ENCODE peak calls at places on chromosomes 16 and 17, in five cellular contexts. W is HCEC 1CT, U is GM23248, N is left colon, E is kidney tubule cell. Y is an unnamed sample.

GRCh38 chr16:4624827-4625616 is 396 bp downstream of the MGRN1 start:
- DNase-seq in W (peak; percentile 37), U (peak; percentile 90), N (peak; percentile 82), E (peak; percentile 70), Y (peak; percentile 59)

GRCh38 chr17:73309727-73310555 is 1.9 kb downstream of the CDC42EP4 start:
- DNase-seq in W (peak; percentile 43), U (peak; percentile 58), N (peak; percentile 70), E (peak; percentile 23), Y (no peak)

GRCh38 chr17:4142107-4142900 is 526 bp downstream of the ZZEF1 start:
- DNase-seq in W (no peak), U (peak; percentile 78), N (peak; percentile 60), E (peak; percentile 35), Y (no peak)

GRCh38 chr17:35745246-35745645 is 7.8 kb downstream of the GAS2L2 start:
- DNase-seq in W (no peak), U (no peak), N (no peak), E (no peak), Y (no peak)

GRCh38 chr17:8288336-8289102 is at the start of gene RANGRF:
- DNase-seq in W (peak; percentile 74), U (peak; percentile 95), N (peak; percentile 96), E (peak; percentile 80), Y (peak; percentile 84)

GRCh38 chr17:13921841-13922776 is 147.2 kb upstream of the COX10 start:
- DNase-seq in W (no peak), U (no peak), N (no peak), E (no peak), Y (no peak)

GRCh38 chr17:66661411-66661843 is 173.5 kb upstream of the CACNG5 start:
- DNase-seq in W (peak; percentile 51), U (peak; percentile 37), N (no peak), E (peak; percentile 96), Y (peak; percentile 18)

GRCh38 chr16:27777527-27777926 is 227.6 kb downstream of the KATNIP start:
- DNase-seq in W (no peak), U (no peak), N (no peak), E (no peak), Y (no peak)

GRCh38 chr17:12256380-12256995 is 235.8 kb downstream of the MAP2K4 start:
- DNase-seq in W (peak; percentile 47), U (peak; percentile 64), N (peak; percentile 35), E (peak; percentile 61), Y (peak; percentile 45)

GRCh38 chr16:19601083-19601976 is 45.8 kb downstream of the VPS35L start:
- DNase-seq in W (peak; percentile 13), U (peak; percentile 64), N (peak; percentile 22), E (peak; percentile 35), Y (peak; percentile 36)

GRCh38 chr17:47935961-47936360 is 5.4 kb upstream of the PNPO start:
- DNase-seq in W (peak; percentile 66), U (peak; percentile 59), N (no peak), E (peak; percentile 83), Y (peak; percentile 22)

GRCh38 chr16:50464325-50465290 is 83.6 kb upstream of the NKD1 start:
- DNase-seq in W (no peak), U (no peak), N (no peak), E (no peak), Y (no peak)

GRCh38 chr17:74192950-74193781 is 10.3 kb upstream of the RPL38 start:
- DNase-seq in W (peak; percentile 90), U (no peak), N (peak; percentile 37), E (peak; percentile 67), Y (no peak)

GRCh38 chr16:54957403-54957802 is 26.7 kb downstream of the IRX5 start:
- DNase-seq in W (no peak), U (peak; percentile 35), N (peak; percentile 43), E (peak; percentile 32), Y (no peak)

GRCh38 chr17:47325176-47325575 is 1.4 kb downstream of the EFCAB13 start:
- DNase-seq in W (no peak), U (no peak), N (no peak), E (no peak), Y (no peak)

GRCh38 chr17:47959825-47960655 is 2.4 kb upstream of the PRR15L start:
- DNase-seq in W (no peak), U (no peak), N (peak; percentile 80), E (no peak), Y (no peak)

GRCh38 chr17:35372846-35373531 is 432 bp downstream of the SLFN11 start:
- DNase-seq in W (peak; percentile 9), U (peak; percentile 52), N (peak; percentile 51), E (no peak), Y (no peak)

GRCh38 chr17:51015145-51015558 is 105.5 kb downstream of the SPAG9 start:
- DNase-seq in W (no peak), U (peak; percentile 38), N (no peak), E (no peak), Y (peak; percentile 90)

GRCh38 chr17:64025732-64026294 is 5.4 kb upstream of the ICAM2 start:
- DNase-seq in W (peak; percentile 64), U (peak; percentile 78), N (peak; percentile 87), E (peak; percentile 73), Y (peak; percentile 50)

GRCh38 chr17:50514388-50514787 is 6.1 kb downstream of the MYCBPAP start:
- DNase-seq in W (no peak), U (no peak), N (no peak), E (no peak), Y (no peak)

GRCh38 chr17:39261286-39261685 is 35.5 kb upstream of the STAC2 start:
- DNase-seq in W (no peak), U (no peak), N (no peak), E (no peak), Y (no peak)

GRCh38 chr17:38749222-38750043 is 1.3 kb upstream of the PCGF2 start:
- DNase-seq in W (peak; percentile 49), U (peak; percentile 65), N (peak; percentile 85), E (peak; percentile 89), Y (peak; percentile 46)

GRCh38 chr16:89319883-89320716 is 102.6 kb downstream of the ZNF778 start:
- DNase-seq in W (peak; percentile 62), U (peak; percentile 93), N (peak; percentile 40), E (peak; percentile 88), Y (peak; percentile 68)

GRCh38 chr16:20839504-20839903 is 33.2 kb downstream of the REXO5 start:
- DNase-seq in W (no peak), U (no peak), N (no peak), E (no peak), Y (no peak)

GRCh38 chr17:62827722-62828498 is 19.8 kb upstream of the MARCHF10 start:
- DNase-seq in W (peak; percentile 41), U (peak; percentile 50), N (no peak), E (no peak), Y (peak; percentile 15)

GRCh38 chr16:23377071-23377931 is 75.2 kb downstream of the SCNN1B start:
- DNase-seq in W (no peak), U (no peak), N (no peak), E (no peak), Y (no peak)

GRCh38 chr17:79420318-79421243 is 190.3 kb downstream of the RBFOX3 start:
- DNase-seq in W (no peak), U (peak; percentile 79), N (no peak), E (no peak), Y (no peak)

GRCh38 chr17:8051831-8052230 is 13.0 kb downstream of the ALOX15B start:
- DNase-seq in W (no peak), U (no peak), N (no peak), E (no peak), Y (no peak)

GRCh38 chr16:57935904-57936303 is 35.0 kb downstream of the CNGB1 start:
- DNase-seq in W (no peak), U (no peak), N (no peak), E (peak; percentile 21), Y (no peak)

GRCh38 chr17:4944554-4945175 is 3.7 kb downstream of the PFN1 start:
- DNase-seq in W (no peak), U (no peak), N (no peak), E (peak; percentile 26), Y (no peak)

GRCh38 chr16:86899757-86900156 is 321.4 kb downstream of the FOXL1 start:
- DNase-seq in W (peak; percentile 54), U (peak; percentile 61), N (no peak), E (no peak), Y (no peak)

GRCh38 chr17:50149425-50150353 is 788 bp downstream of the PPP1R9B start:
- DNase-seq in W (peak; percentile 71), U (peak; percentile 84), N (peak; percentile 77), E (peak; percentile 72), Y (peak; percentile 54)

GRCh38 chr16:71414038-71414437 is 27.8 kb downstream of the TLE7 start:
- DNase-seq in W (no peak), U (no peak), N (no peak), E (no peak), Y (no peak)

GRCh38 chr17:5562172-5562571 is 22.1 kb downstream of the NLRP1 start:
- DNase-seq in W (no peak), U (no peak), N (no peak), E (no peak), Y (no peak)

GRCh38 chr17:77507116-77507885 is 366.5 kb downstream of the SEC14L1 start:
- DNase-seq in W (no peak), U (peak; percentile 19), N (no peak), E (no peak), Y (no peak)

Y was measured in fibroblast of gingiva.